ENCODE peak calls at places on chromosomes 16 and 17, in eight cellular contexts. K, O, X, H, P, N, M and A are unnamed samples.

GRCh38 chr16:23182675-23183485 is at the start of gene SCNN1G:
- DNase-seq in M (no peak), K (no peak), P (no peak), H (peak; percentile 74), N (no peak), O (peak; percentile 55), X (no peak), A (no peak)

GRCh38 chr17:73066148-73066884 is 26.2 kb downstream of the SLC39A11 start:
- DNase-seq in M (no peak), P (no peak), K (no peak), N (no peak), O (no peak), X (no peak), H (no peak), A (no peak)

GRCh38 chr16:87702325-87702811 is 63.4 kb downstream of the KLHDC4 start:
- DNase-seq in K (no peak), X (no peak), P (no peak), H (no peak), O (peak; percentile 79), N (no peak), M (no peak), A (no peak)

GRCh38 chr17:61402073-61402541 is 2.5 kb downstream of the TBX2 start:
- DNase-seq in K (no peak), M (no peak), X (no peak), P (no peak), N (no peak), O (no peak), H (no peak), A (no peak)

GRCh38 chr16:75593825-75594820 is 27.9 kb downstream of the GABARAPL2 start:
- DNase-seq in O (no peak), K (no peak), N (peak; percentile 39), X (no peak), M (no peak), P (no peak), H (no peak), A (no peak)

GRCh38 chr17:14268264-14268663 is 31.6 kb upstream of the CDRT15 start:
- DNase-seq in P (no peak), O (no peak), X (no peak), M (no peak), H (no peak), N (no peak), K (no peak), A (no peak)

GRCh38 chr17:17491546-17491988 is 4.6 kb downstream of the RASD1 start:
- DNase-seq in X (no peak), M (peak; percentile 23), O (no peak), N (peak; percentile 55), H (no peak), K (no peak), P (no peak), A (no peak)

GRCh38 chr16:8959921-8960787 is 3.6 kb downstream of the USP7 start:
- DNase-seq in M (no peak), N (peak; percentile 48), X (no peak), P (no peak), O (peak; percentile 50), K (peak; percentile 36), H (no peak), A (no peak)

GRCh38 chr16:5580772-5581171 is 483.2 kb upstream of the EEF2KMT start:
- DNase-seq in X (no peak), H (no peak), K (no peak), O (no peak), M (no peak), N (no peak), P (no peak), A (no peak)

GRCh38 chr17:32256012-32256694 is 9.5 kb upstream of the RHBDL3 start:
- DNase-seq in X (no peak), O (no peak), N (no peak), K (no peak), P (no peak), H (no peak), M (no peak), A (no peak)

GRCh38 chr17:74220966-74221814 is 7.8 kb downstream of the TTYH2 start:
- DNase-seq in O (no peak), K (no peak), M (no peak), H (no peak), N (no peak), X (no peak), P (no peak), A (no peak)

GRCh38 chr16:2147981-2148671 is at the start of gene RAB26:
- DNase-seq in P (peak; percentile 83), H (peak; percentile 89), M (peak; percentile 94), K (peak; percentile 54), X (peak; percentile 84), O (peak; percentile 92), N (peak; percentile 92), A (no peak)

GRCh38 chr17:4087911-4088693 is 54.7 kb downstream of the ZZEF1 start:
- DNase-seq in M (peak; percentile 54), P (no peak), K (no peak), H (no peak), O (no peak), X (no peak), N (no peak), A (no peak)

GRCh38 chr17:72705905-72706395 is 386.5 kb downstream of the SLC39A11 start:
- DNase-seq in K (no peak), X (no peak), P (no peak), O (no peak), H (no peak), M (no peak), N (no peak), A (no peak)

GRCh38 chr17:81179861-81180260 is 13.8 kb upstream of the AATK start:
- DNase-seq in M (no peak), X (no peak), P (no peak), H (no peak), K (no peak), N (no peak), O (no peak), A (no peak)

GRCh38 chr17:80034977-80035686 is 540 bp downstream of the TBC1D16 start:
- DNase-seq in K (peak; percentile 55), P (peak; percentile 32), M (no peak), H (peak; percentile 66), X (peak; percentile 30), N (no peak), O (peak; percentile 63), A (no peak)

GRCh38 chr17:4706121-4706520 is 2.2 kb upstream of the PELP1 start:
- DNase-seq in K (no peak), H (no peak), M (no peak), O (no peak), P (no peak), X (no peak), N (no peak), A (no peak)

GRCh38 chr17:3877220-3877619 is 15.6 kb downstream of the CAMKK1 start:
- DNase-seq in H (no peak), X (no peak), M (no peak), N (no peak), K (no peak), O (no peak), P (no peak), A (no peak)

GRCh38 chr17:65558683-65559311 is 2.7 kb downstream of the AXIN2 start:
- DNase-seq in K (no peak), O (peak; percentile 51), H (no peak), M (peak; percentile 54), P (no peak), N (no peak), X (no peak), A (no peak)

GRCh38 chr16:57637424-57637823 is 9.0 kb downstream of the ADGRG1 start:
- DNase-seq in P (peak; percentile 71), X (peak; percentile 69), O (peak; percentile 68), M (peak; percentile 69), H (no peak), K (no peak), N (peak; percentile 73), A (no peak)
- H3K27ac ChIP-seq in P (peak overlapping the region; percentile 75), X (peak overlapping the region; percentile 84), O (peak overlapping the region; percentile 79), M (peak overlapping the region; percentile 63), H (peak overlapping the region; percentile 76), K (no peak overlapping the region), N (no peak overlapping the region), A (no peak overlapping the region)

DNA sequence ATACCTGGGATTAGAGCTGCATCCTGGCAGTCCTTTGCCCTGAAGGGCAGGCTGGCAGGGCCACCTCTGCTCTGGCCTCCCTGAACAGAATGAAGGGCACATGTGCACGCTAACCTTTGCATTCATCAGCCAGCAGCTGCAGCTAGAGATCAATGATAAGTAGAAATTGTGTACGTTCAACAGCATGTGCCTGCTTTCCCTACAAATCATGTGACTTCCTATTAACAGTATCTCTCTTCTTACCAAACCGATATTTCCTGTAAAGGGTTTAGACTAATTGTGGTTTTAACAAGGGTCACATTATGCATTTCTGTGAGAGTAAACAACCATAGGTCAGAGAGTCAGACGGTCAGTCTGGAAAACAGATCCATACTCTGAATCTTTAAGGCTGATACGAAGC is 219.5 kb downstream of the MAF start:
- DNase-seq in N (no peak), O (no peak), H (no peak), M (no peak), P (no peak), K (peak; percentile 50), X (no peak), A (no peak)
- H3K27ac ChIP-seq in N (no peak overlapping the region), O (no peak overlapping the region), H (no peak overlapping the region), M (no peak overlapping the region), P (no peak overlapping the region), K (peak overlapping the region; percentile 58), X (no peak overlapping the region), A (no peak overlapping the region)

GRCh38 chr17:35578929-35579448 is 618 bp upstream of the PEX12 start:
- DNase-seq in H (no peak), X (no peak), K (no peak), N (no peak), P (no peak), M (no peak), O (no peak), A (no peak)
- H3K27ac ChIP-seq in H (peak overlapping the region; percentile 93), X (peak overlapping the region; percentile 98), K (peak overlapping the region; percentile 90), N (peak overlapping the region; percentile 89), P (peak overlapping the region; percentile 94), M (peak overlapping the region; percentile 94), O (peak overlapping the region; percentile 87), A (peak overlapping the region; percentile 64)

DNA sequence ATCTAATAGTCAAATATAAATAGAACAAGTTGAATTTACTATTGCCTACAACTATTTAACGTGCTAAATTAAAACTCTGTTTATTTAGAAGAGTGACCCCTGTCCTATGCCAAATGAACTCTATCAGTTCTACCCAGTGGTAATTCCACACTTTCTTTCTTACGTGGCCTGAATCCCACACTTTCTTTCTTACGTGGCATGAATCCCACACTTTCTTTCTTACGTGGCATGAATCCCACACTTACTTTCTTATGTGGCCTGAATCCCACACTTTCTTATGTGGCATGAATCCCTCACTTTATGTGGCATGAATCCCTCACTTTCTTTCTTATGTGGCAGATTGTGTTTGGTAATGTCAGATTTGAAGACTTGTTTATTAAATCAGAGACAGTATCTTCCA is 6.2 kb downstream of the FOXK2 start:
- DNase-seq in K (no peak), M (no peak), N (no peak), X (no peak), P (no peak), O (no peak), H (no peak), A (no peak)
- H3K27ac ChIP-seq in K (no peak overlapping the region), M (peak overlapping the region; percentile 77), N (peak overlapping the region; percentile 17), X (no peak overlapping the region), P (peak overlapping the region; percentile 82), O (no peak overlapping the region), H (no peak overlapping the region), A (no peak overlapping the region)

GRCh38 chr17:49120166-49120565 is 12.4 kb upstream of the B4GALNT2 start:
- DNase-seq in H (no peak), M (no peak), K (no peak), P (no peak), N (no peak), O (no peak), X (no peak), A (no peak)
- H3K27ac ChIP-seq in H (no peak overlapping the region), M (no peak overlapping the region), K (no peak overlapping the region), P (no peak overlapping the region), N (no peak overlapping the region), O (no peak overlapping the region), X (no peak overlapping the region), A (no peak overlapping the region)